ENCODE peak calls at places on chromosomes 12 and 14, in ten cellular contexts. F is body of pancreas, O is neural progenitor cell, I is lower lobe of right lung, A is aorta, V is substantia nigra, R is AG04450, Y is tibial artery, K is suprapubic skin, B is RWPE1. X is an unnamed sample.

GRCh38 chr14:76887196-76887595 is 61.0 kb downstream of the LRRC74A start:
- DNase-seq in F (no peak), O (no peak), I (no peak), A (no peak), V (no peak), R (no peak), Y (no peak), K (no peak), B (no peak), X (no peak)

GRCh38 chr12:129871991-129872969 is 31.5 kb downstream of the TMEM132D start:
- DNase-seq in F (no peak), O (peak; percentile 87), I (no peak), A (no peak), V (no peak), R (no peak), Y (no peak), K (no peak), B (no peak), X (no peak)

GRCh38 chr12:119383206-119383605 is 48.7 kb downstream of the CCDC60 start:
- DNase-seq in F (no peak), O (no peak), I (no peak), A (no peak), V (no peak), R (no peak), Y (no peak), K (no peak), B (no peak), X (no peak)

GRCh38 chr12:24909667-24910066 is 39.2 kb downstream of the BCAT1 start:
- DNase-seq in F (peak; percentile 61), O (no peak), I (peak; percentile 70), A (peak; percentile 88), V (no peak), R (peak; percentile 83), Y (peak; percentile 80), K (no peak), B (no peak), X (peak; percentile 81)

GRCh38 chr12:73863541-73863940 is 674.1 kb upstream of the ATXN7L3B start:
- DNase-seq in F (no peak), O (no peak), I (no peak), A (no peak), V (no peak), R (no peak), Y (no peak), K (no peak), B (peak; percentile 45), X (no peak)

GRCh38 chr14:71574976-71575375 is 357.3 kb upstream of the RGS6 start:
- DNase-seq in F (no peak), O (no peak), I (no peak), A (no peak), V (no peak), R (peak; percentile 66), Y (no peak), K (no peak), B (peak; percentile 38), X (no peak)

GRCh38 chr12:55720894-55721444 is 776 bp downstream of the RDH5 start:
- DNase-seq in F (peak; percentile 65), O (peak; percentile 56), I (peak; percentile 72), A (peak; percentile 94), V (peak; percentile 65), R (peak; percentile 70), Y (peak; percentile 86), K (no peak), B (peak; percentile 65), X (peak; percentile 73)

GRCh38 chr14:73743431-73743931 is 29.3 kb upstream of the PNMA1 start:
- DNase-seq in F (no peak), O (no peak), I (peak; percentile 77), A (peak; percentile 82), V (peak; percentile 21), R (no peak), Y (no peak), K (no peak), B (no peak), X (peak; percentile 89)

GRCh38 chr12:27163048-27163715 is 80.8 kb upstream of the C12orf71 start:
- DNase-seq in F (no peak), O (no peak), I (no peak), A (no peak), V (no peak), R (no peak), Y (no peak), K (no peak), B (no peak), X (no peak)

GRCh38 chr12:27163894-27164293 is 80.2 kb upstream of the STK38L start:
- DNase-seq in F (no peak), O (no peak), I (no peak), A (no peak), V (no peak), R (no peak), Y (no peak), K (no peak), B (no peak), X (no peak)

GRCh38 chr12:27162229-27162537 is 79.8 kb upstream of the C12orf71 start:
- DNase-seq in F (no peak), O (no peak), I (no peak), A (no peak), V (no peak), R (no peak), Y (no peak), K (no peak), B (no peak), X (no peak)

GRCh38 chr12:27161458-27162228 is 79.3 kb upstream of the C12orf71 start:
- DNase-seq in F (no peak), O (no peak), I (no peak), A (no peak), V (no peak), R (no peak), Y (no peak), K (no peak), B (no peak), X (no peak)

DNA sequence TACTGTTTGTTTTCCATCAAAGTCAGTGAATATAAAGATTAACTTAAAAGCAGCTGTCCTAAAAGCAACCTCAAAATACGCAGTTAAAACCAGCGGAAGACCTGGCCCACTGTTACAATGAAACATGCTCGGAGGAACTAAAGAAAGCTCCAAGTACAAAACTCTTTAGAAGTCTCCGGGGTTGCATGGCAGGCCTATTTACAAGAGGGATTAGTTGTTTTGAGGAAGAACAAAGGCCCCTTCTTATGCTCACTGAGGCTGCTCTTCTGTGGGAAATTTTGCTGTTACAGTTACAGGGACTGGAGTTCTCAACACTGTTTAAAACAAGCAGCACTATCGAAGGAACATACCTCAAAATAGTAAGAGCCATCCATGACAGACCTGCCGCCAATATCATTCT is 75.9 kb upstream of the C12orf71 start:
- DNase-seq in F (no peak), O (peak; percentile 87), I (no peak), A (no peak), V (no peak), R (no peak), Y (no peak), K (no peak), B (no peak), X (no peak)
- H3K27ac ChIP-seq in F (no peak overlapping the region), O (peak overlapping the region; percentile 24), I (no peak overlapping the region), A (no peak overlapping the region), V (no peak overlapping the region), R (no peak overlapping the region), Y (no peak overlapping the region), K (no peak overlapping the region), B (no peak overlapping the region), X (no peak overlapping the region)

GRCh38 chr12:1605129-1606020 is 11.0 kb upstream of the FBXL14 start:
- DNase-seq in F (peak; percentile 71), O (peak; percentile 84), I (peak; percentile 77), A (peak; percentile 82), V (peak; percentile 73), R (peak; percentile 49), Y (peak; percentile 71), K (peak; percentile 85), B (peak; percentile 62), X (peak; percentile 85)

GRCh38 chr12:1606021-1606622 is 11.7 kb upstream of the FBXL14 start:
- DNase-seq in F (peak; percentile 90), O (no peak), I (peak; percentile 96), A (peak; percentile 95), V (peak; percentile 57), R (peak; percentile 45), Y (peak; percentile 92), K (peak; percentile 95), B (peak; percentile 90), X (peak; percentile 91)

GRCh38 chr12:1608783-1609119 is 14.4 kb upstream of the FBXL14 start:
- DNase-seq in F (no peak), O (no peak), I (no peak), A (no peak), V (no peak), R (no peak), Y (no peak), K (no peak), B (no peak), X (no peak)

GRCh38 chr12:1610072-1610643 is 15.8 kb upstream of the FBXL14 start:
- DNase-seq in F (no peak), O (no peak), I (no peak), A (no peak), V (no peak), R (no peak), Y (no peak), K (no peak), B (no peak), X (no peak)

DNA sequence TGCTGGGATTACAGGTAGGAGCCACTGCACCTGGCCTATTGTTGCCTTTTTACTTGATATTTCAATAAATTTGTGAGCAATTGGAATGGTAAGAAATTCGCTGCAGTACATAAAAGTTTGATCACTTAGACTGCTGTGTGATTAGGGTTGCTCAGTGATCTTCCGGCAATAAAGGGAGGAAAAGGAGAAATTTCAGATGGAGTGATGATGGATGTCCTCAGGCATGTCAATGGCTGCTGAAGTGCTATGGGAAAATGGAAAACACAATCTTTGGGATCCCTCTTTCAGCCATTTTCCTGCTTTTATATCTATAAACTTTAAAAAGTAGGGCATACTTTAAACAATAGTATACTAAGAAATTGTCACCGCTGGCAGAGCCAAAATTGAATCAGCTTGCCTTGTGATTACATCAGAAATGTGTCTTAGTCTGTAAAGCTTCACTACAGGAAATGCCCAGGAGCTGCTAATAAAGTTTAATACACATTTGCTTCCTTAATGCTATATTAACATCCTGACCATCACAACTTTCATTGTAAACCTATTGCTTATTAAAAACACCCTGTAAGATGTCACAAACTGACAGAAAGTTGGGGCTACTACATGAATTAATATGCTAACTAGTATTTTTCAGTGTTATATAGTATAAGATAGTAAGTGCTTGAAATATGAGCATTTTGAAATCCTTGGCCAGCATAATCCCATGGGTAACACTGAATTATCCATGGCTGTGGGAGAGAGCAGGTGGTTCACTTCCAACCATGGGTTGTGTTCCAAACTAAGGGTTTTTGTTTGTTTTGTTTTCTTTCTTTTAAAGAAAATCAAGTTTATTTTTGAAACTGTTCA is 13.8 kb upstream of the FBXL14 start:
- DNase-seq in F (no peak), O (no peak), I (no peak), A (no peak), V (no peak), R (no peak), Y (no peak), K (no peak), B (no peak), X (no peak)
- H3K27ac ChIP-seq in F (peak overlapping the region; percentile 43), O (no peak overlapping the region), I (peak overlapping the region; percentile 7), A (no peak overlapping the region), V (no peak overlapping the region), R (no peak overlapping the region), Y (no peak overlapping the region), K (peak overlapping the region; percentile 13), B (no peak overlapping the region), X (no peak overlapping the region)

GRCh38 chr14:31029016-31029970 is 3.1 kb upstream of the STRN3 start:
- DNase-seq in F (no peak), O (no peak), I (no peak), A (no peak), V (no peak), R (no peak), Y (no peak), K (no peak), B (no peak), X (no peak)
- H3K27ac ChIP-seq in F (no peak overlapping the region), O (no peak overlapping the region), I (no peak overlapping the region), A (no peak overlapping the region), V (no peak overlapping the region), R (no peak overlapping the region), Y (no peak overlapping the region), K (no peak overlapping the region), B (no peak overlapping the region), X (no peak overlapping the region)

GRCh38 chr12:123485756-123486155 is 27.8 kb downstream of the SNRNP35 start:
- DNase-seq in F (no peak), O (no peak), I (no peak), A (peak; percentile 37), V (no peak), R (no peak), Y (no peak), K (no peak), B (no peak), X (no peak)
- H3K27ac ChIP-seq in F (no peak overlapping the region), O (no peak overlapping the region), I (no peak overlapping the region), A (no peak overlapping the region), V (no peak overlapping the region), R (no peak overlapping the region), Y (peak overlapping the region; percentile 17), K (no peak overlapping the region), B (no peak overlapping the region), X (no peak overlapping the region)